ENCODE peak calls at places on chromosomes 2 and 18, in five cellular contexts. U is sigmoid colon, X is breast epithelium, D is body of pancreas, O is A549. L is an unnamed sample.

GRCh38 chr2:234444888-234445287 is 52.0 kb downstream of the ARL4C start:
- DNase-seq in U (no peak), X (no peak), D (no peak), O (no peak), L (no peak)

GRCh38 chr2:37982147-37982582 is 57.1 kb downstream of the RMDN2 start:
- DNase-seq in U (peak; percentile 78), X (peak; percentile 74), D (peak; percentile 74), O (no peak), L (peak; percentile 75)

GRCh38 chr2:223811757-223812156 is 25.6 kb downstream of the AP1S3 start:
- DNase-seq in U (no peak), X (no peak), D (no peak), O (no peak), L (no peak)

GRCh38 chr2:139805378-139805777 is 1025.2 kb upstream of the NXPH2 start:
- DNase-seq in U (no peak), X (no peak), D (no peak), O (no peak), L (no peak)

GRCh38 chr2:14420851-14421250 is 211.7 kb upstream of the LRATD1 start:
- DNase-seq in U (no peak), X (no peak), D (no peak), O (no peak), L (no peak)

GRCh38 chr2:240557808-240558207 is at the start of gene ANKMY1:
- DNase-seq in U (peak; percentile 73), X (no peak), D (peak; percentile 62), O (no peak), L (peak; percentile 86)

GRCh38 chr18:37322497-37323035 is 243.0 kb downstream of the CELF4 start:
- DNase-seq in U (no peak), X (no peak), D (peak; percentile 36), O (peak; percentile 17), L (peak; percentile 40)

GRCh38 chr2:55957142-55957541 is 33.6 kb upstream of the EFEMP1 start:
- DNase-seq in U (no peak), X (no peak), D (no peak), O (no peak), L (no peak)

GRCh38 chr18:49884959-49885358 is 71.6 kb upstream of the ACAA2 start:
- DNase-seq in U (no peak), X (no peak), D (no peak), O (no peak), L (no peak)

GRCh38 chr2:226799211-226799975 is at the start of gene IRS1:
- DNase-seq in U (peak; percentile 91), X (peak; percentile 66), D (peak; percentile 72), O (no peak), L (peak; percentile 78)
- TF ChIP-seq POLR2A in U (no peak), X (no peak), D (peak; percentile 68), O (peak; percentile 54), L (no peak)

GRCh38 chr2:32714521-32714920 is 86.7 kb downstream of the TTC27 start:
- DNase-seq in U (no peak), X (no peak), D (no peak), O (no peak), L (no peak)

GRCh38 chr2:32712870-32713269 is 85.0 kb downstream of the TTC27 start:
- DNase-seq in U (no peak), X (no peak), D (no peak), O (no peak), L (no peak)

GRCh38 chr2:32711908-32712307 is 84.1 kb downstream of the TTC27 start:
- DNase-seq in U (no peak), X (no peak), D (no peak), O (no peak), L (no peak)

GRCh38 chr2:32715391-32715841 is 87.6 kb downstream of the TTC27 start:
- DNase-seq in U (no peak), X (no peak), D (no peak), O (no peak), L (no peak)

GRCh38 chr2:32711219-32711618 is 83.4 kb downstream of the TTC27 start:
- DNase-seq in U (no peak), X (no peak), D (no peak), O (no peak), L (no peak)
- TF ChIP-seq POLR2A in U (no peak), X (no peak), D (no peak), O (no peak), L (no peak)

DNA sequence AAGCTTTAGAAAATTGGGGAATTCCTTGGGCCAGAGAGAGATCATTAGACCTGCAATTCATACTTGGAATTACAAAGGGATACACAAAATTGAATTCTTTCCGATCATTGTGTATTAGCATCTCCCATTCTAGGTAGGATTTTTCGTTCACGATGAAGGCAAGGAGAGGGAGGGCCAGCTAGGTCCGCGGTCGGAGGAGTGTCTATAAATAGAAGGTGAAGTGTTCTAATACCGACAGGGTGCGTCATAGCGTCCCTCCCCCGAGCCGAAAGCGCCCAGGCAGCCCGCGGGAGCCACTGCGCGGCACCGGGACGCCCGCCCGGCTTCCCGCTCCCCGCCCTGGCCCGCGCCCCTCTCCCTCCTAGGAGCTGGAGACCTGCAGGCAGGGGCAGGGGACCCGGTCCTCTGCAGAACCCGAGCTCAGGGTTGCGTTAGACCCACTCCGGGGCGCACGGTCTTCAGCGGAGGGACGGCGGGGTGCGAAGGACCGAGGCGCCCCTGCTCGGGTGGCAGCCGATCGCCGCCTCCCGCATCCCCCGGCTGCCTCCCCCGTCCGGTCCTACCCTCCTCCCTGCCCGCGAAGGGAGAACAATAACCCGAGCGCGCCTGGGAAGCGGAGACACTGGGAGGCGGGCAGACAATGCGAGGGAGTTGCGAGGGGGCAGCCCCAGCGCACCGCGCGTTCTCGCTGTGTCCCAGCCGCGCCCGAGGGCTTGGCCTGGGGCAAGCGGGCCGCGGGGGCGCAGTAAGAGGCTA is 114.1 kb upstream of the SERTAD2 start:
- DNase-seq in U (peak; percentile 97), X (peak; percentile 85), D (peak; percentile 87), O (peak; percentile 84), L (peak; percentile 92)
- TF ChIP-seq POLR2A in U (peak; percentile 88), X (peak; percentile 53), D (peak; percentile 91), O (peak; percentile 37), L (peak; percentile 79)

DNA sequence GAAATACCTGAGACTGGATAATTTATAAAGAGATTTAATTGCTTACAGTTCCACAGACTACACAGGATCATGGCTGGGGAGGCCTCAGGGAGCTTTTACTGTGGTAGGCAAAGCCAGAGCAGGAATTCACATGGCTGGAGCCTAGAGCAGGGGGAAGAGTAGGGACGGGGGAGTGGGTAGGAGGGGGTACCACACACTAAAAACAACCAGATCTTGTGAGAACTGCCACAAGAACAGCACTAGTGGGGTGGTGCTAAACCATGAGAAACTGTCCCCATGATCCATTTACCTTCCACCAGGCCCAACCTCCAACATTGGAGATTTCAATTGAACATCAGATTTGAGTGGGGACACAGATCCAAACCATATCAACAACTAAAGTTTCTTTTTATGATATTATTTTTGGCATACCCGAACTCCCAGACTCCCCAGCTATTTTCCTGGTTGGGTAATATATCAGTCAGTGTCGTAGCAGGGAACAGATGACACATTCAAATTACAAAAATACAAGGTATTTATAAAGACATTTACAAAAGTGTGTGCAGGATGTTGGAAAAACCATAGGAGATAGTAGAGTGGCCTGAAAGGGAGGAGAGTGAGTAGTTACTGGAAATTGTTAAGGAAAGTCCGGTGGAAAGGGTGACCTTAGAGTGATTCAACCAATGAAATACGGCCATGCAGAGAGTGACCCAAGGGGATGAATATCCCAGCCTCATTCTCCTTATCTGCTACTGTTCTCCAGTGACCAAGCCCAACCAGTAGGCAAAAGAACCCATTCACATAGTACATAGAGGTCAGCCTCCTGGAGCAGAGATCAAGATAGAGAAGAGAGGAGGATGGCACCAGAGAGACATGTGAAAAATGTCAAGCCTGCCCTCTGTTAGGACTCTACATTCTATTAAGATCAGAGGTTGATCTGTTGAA is 8.8 kb downstream of the RPL37A start:
- DNase-seq in U (no peak), X (no peak), D (no peak), O (no peak), L (peak; percentile 25)
- TF ChIP-seq POLR2A in U (no peak), X (no peak), D (no peak), O (no peak), L (peak; percentile 40)

GRCh38 chr2:219228745-219229374 is 576 bp downstream of the ATG9A start:
- DNase-seq in U (peak; percentile 78), X (no peak), D (no peak), O (no peak), L (peak; percentile 64)

GRCh38 chr2:219225350-219225749 is 4.1 kb downstream of the ATG9A start:
- DNase-seq in U (no peak), X (no peak), D (no peak), O (no peak), L (no peak)

GRCh38 chr2:219228026-219228744 is 1.3 kb downstream of the ATG9A start:
- DNase-seq in U (no peak), X (no peak), D (no peak), O (no peak), L (peak; percentile 64)

GRCh38 chr2:219230201-219230540 is 565 bp downstream of the ANKZF1 start:
- DNase-seq in U (peak; percentile 80), X (no peak), D (peak; percentile 63), O (no peak), L (peak; percentile 71)

GRCh38 chr2:219229375-219230200 is at the start of the genes ANKZF1 and ATG9A:
- DNase-seq in U (peak; percentile 100), X (peak; percentile 98), D (peak; percentile 98), O (peak; percentile 97), L (peak; percentile 99)
- TF ChIP-seq POLR2A in U (peak; percentile 73), X (peak; percentile 63), D (peak; percentile 89), O (peak; percentile 53), L (peak; percentile 93)

DNA sequence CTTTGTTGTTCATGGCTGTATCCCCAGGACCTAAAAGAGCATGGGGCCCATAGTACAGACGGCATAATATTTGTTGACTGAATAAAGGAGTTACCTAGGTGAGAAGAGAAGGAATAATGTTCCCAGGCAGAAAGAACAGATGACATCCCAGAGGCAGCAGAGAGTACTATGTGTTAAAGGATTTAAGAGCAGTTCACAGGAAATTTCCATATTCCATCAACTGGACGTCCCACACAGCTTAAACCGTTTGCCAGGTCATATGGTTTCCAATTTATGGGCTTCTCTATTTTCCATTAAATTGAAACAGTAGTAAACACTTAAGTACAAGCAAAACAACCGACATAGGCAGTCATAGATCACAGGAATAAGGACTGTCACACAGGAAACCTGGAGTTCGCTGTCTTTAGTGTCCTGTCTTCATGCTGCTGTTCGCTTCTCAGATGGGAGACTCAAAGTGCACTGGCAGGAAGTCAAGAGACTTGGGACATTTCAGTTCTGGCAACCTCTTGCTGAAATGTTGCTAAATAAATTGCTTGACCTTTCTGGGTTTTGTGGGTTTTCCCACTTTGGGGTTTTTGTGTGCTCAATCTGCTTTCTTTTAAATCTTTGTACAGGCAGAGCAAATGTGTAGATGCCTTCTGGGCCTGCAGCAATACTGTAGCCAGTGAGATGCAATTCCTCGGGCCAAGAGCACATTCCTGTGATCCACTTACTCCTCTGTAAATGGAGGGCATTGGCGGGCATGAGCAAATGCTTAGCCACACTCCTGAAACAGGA is 5.8 kb upstream of the PIEZO2 start:
- DNase-seq in U (no peak), X (no peak), D (no peak), O (no peak), L (no peak)
- TF ChIP-seq POLR2A in U (no peak), X (no peak), D (no peak), O (no peak), L (no peak)

L was measured in erythroblast.